ENCODE peak calls at places on chromosomes 3 and 15, in seven cellular contexts. W, X, R, B, Z, Y and M are unnamed samples.

GRCh38 chr3:52234516-52235447 is 4.2 kb downstream of the TWF2 start:
- DNase-seq in W (no peak), X (no peak), R (no peak), B (no peak), Z (no peak), Y (no peak), M (no peak)

GRCh38 chr15:45795487-45796069 is 160.7 kb downstream of the SQOR start:
- DNase-seq in W (peak), X (no peak), R (no peak), B (no peak), Z (peak), Y (no peak), M (peak)

GRCh38 chr15:99981223-99981647 is 248.0 kb upstream of the LYSMD4 start:
- DNase-seq in W (peak), X (peak), R (no peak), B (no peak), Z (no peak), Y (no peak), M (no peak)

GRCh38 chr3:130379274-130379673 is 33.8 kb downstream of the COL6A5 start:
- DNase-seq in W (no peak), X (peak), R (no peak), B (no peak), Z (no peak), Y (no peak), M (no peak)

GRCh38 chr3:54393150-54393549 is 270.8 kb downstream of the CACNA2D3 start:
- DNase-seq in W (no peak), X (no peak), R (no peak), B (no peak), Z (no peak), Y (no peak), M (no peak)

GRCh38 chr3:148748323-148748722 is 50.6 kb downstream of the AGTR1 start:
- DNase-seq in W (no peak), X (no peak), R (no peak), B (no peak), Z (no peak), Y (no peak), M (no peak)

GRCh38 chr15:25527118-25527517 is 88.3 kb upstream of the UBE3A start:
- DNase-seq in W (no peak), X (peak), R (no peak), B (no peak), Z (no peak), Y (no peak), M (no peak)

GRCh38 chr15:74228723-74229081 is 7.4 kb upstream of the CCDC33 start:
- DNase-seq in W (peak), X (peak), R (no peak), B (no peak), Z (peak), Y (no peak), M (peak)

GRCh38 chr3:25916286-25916685 is 126.4 kb downstream of the OXSM start:
- DNase-seq in W (no peak), X (no peak), R (no peak), B (no peak), Z (no peak), Y (no peak), M (peak)

GRCh38 chr3:126448893-126449180 is 26.9 kb downstream of the ZXDC start:
- DNase-seq in W (no peak), X (no peak), R (no peak), B (no peak), Z (no peak), Y (no peak), M (no peak)

GRCh38 chr3:175163686-175164085 is 304.6 kb downstream of the NAALADL2 start:
- DNase-seq in W (no peak), X (peak), R (no peak), B (no peak), Z (peak), Y (no peak), M (peak)

GRCh38 chr3:127422663-127423375 is 135.0 kb upstream of the PRR20G start:
- DNase-seq in W (peak), X (no peak), R (no peak), B (no peak), Z (no peak), Y (no peak), M (no peak)

GRCh38 chr15:73904026-73904815 is 22.0 kb upstream of the LOXL1 start:
- DNase-seq in W (no peak), X (no peak), R (no peak), B (no peak), Z (no peak), Y (no peak), M (no peak)

GRCh38 chr3:53677406-53677805 is 168.8 kb downstream of the CHDH start:
- DNase-seq in W (no peak), X (no peak), R (no peak), B (no peak), Z (peak), Y (no peak), M (peak)

GRCh38 chr15:34865531-34865930 is 70.2 kb upstream of the ACTC1 start:
- DNase-seq in W (no peak), X (no peak), R (no peak), B (no peak), Z (no peak), Y (no peak), M (no peak)